ENCODE peak calls at places on chromosomes 11 and 22, in six cellular contexts. R is right lobe of liver; N is A549; K is K562; H is CD8-positive, alpha-beta T cell; E is H4. G is an unnamed sample.

GRCh38 chr22:27433585-27434190 is 367.9 kb downstream of the MN1 start:
- DNase-seq in N (no peak), E (no peak), H (no peak), K (no peak), R (no peak), G (peak)

GRCh38 chr11:33912405-33913361 is 20.8 kb upstream of the LMO2 start:
- DNase-seq in N (peak), R (no peak), E (peak), H (no peak), K (peak), G (peak)

GRCh38 chr11:61123775-61124571 is 21.7 kb downstream of the CD5 start:
- DNase-seq in N (no peak), E (no peak), K (peak), R (no peak), H (no peak), G (no peak)

GRCh38 chr22:30823015-30823370 is 128.3 kb downstream of the OSBP2 start:
- DNase-seq in E (no peak), H (no peak), R (no peak), N (no peak), K (peak), G (peak)

GRCh38 chr22:38455063-38455529 is at the start of gene KCNJ4:
- DNase-seq in R (no peak), K (no peak), E (no peak), N (no peak), H (no peak), G (no peak)

GRCh38 chr11:119531623-119532022 is 108.7 kb upstream of the THY1 start:
- DNase-seq in R (no peak), E (no peak), N (no peak), H (no peak), K (no peak), G (no peak)

GRCh38 chr11:128926000-128926399 is 16.7 kb downstream of the TP53AIP1 start:
- DNase-seq in K (no peak), E (no peak), N (no peak), H (no peak), R (no peak), G (no peak)

GRCh38 chr11:68314203-68314885 is 2.0 kb downstream of the LRP5 start:
- DNase-seq in K (no peak), N (no peak), H (no peak), E (no peak), R (no peak), G (peak)

GRCh38 chr22:38474003-38474607 is 6.2 kb downstream of the KDELR3 start:
- DNase-seq in E (peak), R (no peak), K (no peak), H (no peak), N (no peak), G (no peak)

GRCh38 chr11:94638902-94639373 is 71.8 kb downstream of the PIWIL4 start:
- DNase-seq in H (no peak), N (no peak), E (peak), R (no peak), K (no peak), G (no peak)

GRCh38 chr11:69914286-69915150 is 95.3 kb upstream of the FGF3 start:
- DNase-seq in K (no peak), R (peak), E (no peak), H (no peak), N (no peak), G (no peak)

GRCh38 chr22:36328635-36329216 is 59.0 kb downstream of the MYH9 start:
- DNase-seq in N (peak), H (no peak), R (no peak), E (peak), K (peak), G (peak)

GRCh38 chr11:1074244-1075221 is at the start of gene MUC2:
- DNase-seq in H (no peak), K (no peak), E (no peak), R (no peak), N (no peak), G (no peak)

GRCh38 chr22:27747396-27748256 is 53.9 kb downstream of the MN1 start:
- DNase-seq in H (no peak), K (peak), E (no peak), N (no peak), R (no peak), G (no peak)

GRCh38 chr22:50606126-50606525 is 5.5 kb downstream of the MAPK8IP2 start:
- DNase-seq in K (no peak), E (no peak), R (no peak), H (no peak), N (no peak), G (no peak)

GRCh38 chr11:104073950-104074349 is 37.5 kb downstream of the DDI1 start:
- DNase-seq in K (peak), R (no peak), N (peak), E (peak), H (no peak), G (peak)

GRCh38 chr11:97269527-97269926 is 879.7 kb downstream of the JRKL start:
- DNase-seq in H (no peak), E (peak), R (no peak), K (no peak), N (no peak), G (no peak)